ENCODE peak calls at places on chromosomes 5 and 9, in ten cellular contexts. S is CD8-positive, alpha-beta T cell; P is left ventricle myocardium inferior; A is psoas muscle; F is cardiac muscle cell; L is neuronal stem cell; H is heart left ventricle; Q is upper lobe of right lung; K is H1; G is aorta. M is an unnamed sample.

GRCh38 chr5:38602641-38603040 is 46.2 kb upstream of the LIFR start:
- DNase-seq in A (no peak), F (no peak), G (no peak), P (no peak), L (no peak), H (no peak), S (no peak), Q (no peak), K (no peak), M (no peak)

GRCh38 chr5:73448072-73448432 is 525 bp downstream of the FOXD1 start:
- DNase-seq in H (no peak), F (no peak), Q (no peak), K (no peak), A (no peak), S (no peak), L (no peak), G (peak; percentile 78), P (no peak), M (no peak)

GRCh38 chr5:57825026-57825683 is 342.5 kb upstream of the ACTBL2 start:
- DNase-seq in G (no peak), A (no peak), Q (no peak), L (peak; percentile 11), P (no peak), F (no peak), S (no peak), K (no peak), H (no peak), M (no peak)

GRCh38 chr5:124747770-124748686 is 1.6 kb upstream of the ZNF608 start:
- DNase-seq in L (no peak), A (no peak), G (no peak), S (no peak), P (no peak), K (no peak), F (peak; percentile 64), Q (no peak), H (no peak), M (no peak)

GRCh38 chr5:51386916-51387853 is 3.9 kb downstream of the ISL1 start:
- DNase-seq in K (no peak), S (no peak), Q (no peak), A (no peak), L (peak; percentile 23), H (no peak), G (no peak), F (peak; percentile 36), P (no peak), M (no peak)

GRCh38 chr5:36150676-36151433 is 832 bp downstream of the LMBRD2 start:
- DNase-seq in G (no peak), P (no peak), Q (no peak), F (peak; percentile 78), A (peak; percentile 65), K (no peak), L (peak; percentile 21), S (peak; percentile 52), H (peak; percentile 45), M (peak; percentile 59)

GRCh38 chr9:101991926-101992325 is 253.5 kb upstream of the GRIN3A start:
- DNase-seq in K (no peak), S (no peak), P (no peak), H (no peak), L (no peak), G (no peak), A (no peak), F (no peak), Q (no peak), M (no peak)

GRCh38 chr5:118701796-118702195 is 286.6 kb downstream of the DTWD2 start:
- DNase-seq in K (no peak), P (no peak), A (no peak), H (no peak), S (no peak), Q (no peak), L (no peak), F (no peak), G (no peak), M (no peak)

GRCh38 chr5:166581827-166582226 is 1709.6 kb upstream of the WWC1 start:
- DNase-seq in Q (no peak), K (no peak), L (no peak), F (no peak), S (no peak), G (no peak), P (no peak), H (no peak), A (no peak), M (no peak)

GRCh38 chr5:149422429-149423286 is 43.6 kb upstream of the IL17B start:
- DNase-seq in S (no peak), H (peak; percentile 86), Q (no peak), A (peak; percentile 68), F (peak; percentile 95), L (no peak), G (peak; percentile 82), P (peak; percentile 81), K (no peak), M (peak; percentile 61)

GRCh38 chr5:59222687-59223511 is 640.0 kb downstream of the RAB3C start:
- DNase-seq in F (no peak), H (peak; percentile 25), S (no peak), L (no peak), Q (no peak), K (no peak), G (no peak), P (no peak), A (no peak), M (no peak)

GRCh38 chr5:141558150-141558549 is 60.6 kb downstream of the DIAPH1 start:
- DNase-seq in Q (no peak), F (no peak), H (peak; percentile 29), P (no peak), S (no peak), L (no peak), K (no peak), A (no peak), G (no peak), M (no peak)

GRCh38 chr9:100601216-100601615 is 23.3 kb downstream of the CAVIN4 start:
- DNase-seq in H (no peak), G (no peak), K (no peak), L (no peak), F (peak; percentile 76), S (peak; percentile 16), Q (no peak), P (no peak), A (no peak), M (no peak)
- H3K27ac ChIP-seq in H (no peak overlapping the region), G (no peak overlapping the region), K (no peak overlapping the region), L (no peak overlapping the region), F (no peak overlapping the region), S (no peak overlapping the region), Q (no peak overlapping the region), P (no peak overlapping the region), A (no peak overlapping the region), M (no peak overlapping the region)

DNA sequence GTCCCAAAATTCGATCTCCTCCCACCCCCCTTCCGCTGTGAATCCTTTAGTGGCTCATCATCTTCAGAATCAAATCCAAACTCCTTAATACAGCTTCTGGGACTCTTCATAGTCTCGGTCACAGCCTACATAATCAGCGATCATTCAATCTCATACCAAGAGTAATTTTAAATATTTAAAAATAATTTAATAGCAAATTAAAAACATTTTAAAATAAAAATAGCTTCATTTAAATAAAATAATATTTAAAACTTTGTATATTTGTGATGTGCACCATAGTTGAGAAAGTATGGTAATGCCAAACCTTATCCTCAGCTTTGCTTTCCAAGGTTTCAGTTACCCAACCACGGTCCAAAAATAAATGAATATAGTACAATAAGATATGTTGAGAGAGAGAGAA is 70.0 kb upstream of the NR3C1 start:
- DNase-seq in S (no peak), H (no peak), Q (no peak), L (no peak), K (no peak), G (no peak), A (no peak), F (no peak), P (no peak), M (no peak)
- H3K27ac ChIP-seq in S (no peak overlapping the region), H (no peak overlapping the region), Q (no peak overlapping the region), L (no peak overlapping the region), K (no peak overlapping the region), G (no peak overlapping the region), A (no peak overlapping the region), F (no peak overlapping the region), P (no peak overlapping the region), M (no peak overlapping the region)

GRCh38 chr5:134817006-134817405 is 28.8 kb upstream of the C5orf24 start:
- DNase-seq in K (no peak), G (no peak), Q (no peak), F (no peak), S (no peak), H (no peak), A (no peak), L (no peak), P (no peak), M (no peak)

GRCh38 chr5:134818776-134819175 is 27.0 kb upstream of the C5orf24 start:
- DNase-seq in L (no peak), P (no peak), A (no peak), S (no peak), G (no peak), K (no peak), Q (no peak), F (no peak), H (no peak), M (no peak)

GRCh38 chr5:134813827-134814226 is 31.9 kb upstream of the C5orf24 start:
- DNase-seq in A (no peak), L (no peak), P (no peak), F (no peak), H (no peak), Q (no peak), K (no peak), S (no peak), G (no peak), M (no peak)

DNA sequence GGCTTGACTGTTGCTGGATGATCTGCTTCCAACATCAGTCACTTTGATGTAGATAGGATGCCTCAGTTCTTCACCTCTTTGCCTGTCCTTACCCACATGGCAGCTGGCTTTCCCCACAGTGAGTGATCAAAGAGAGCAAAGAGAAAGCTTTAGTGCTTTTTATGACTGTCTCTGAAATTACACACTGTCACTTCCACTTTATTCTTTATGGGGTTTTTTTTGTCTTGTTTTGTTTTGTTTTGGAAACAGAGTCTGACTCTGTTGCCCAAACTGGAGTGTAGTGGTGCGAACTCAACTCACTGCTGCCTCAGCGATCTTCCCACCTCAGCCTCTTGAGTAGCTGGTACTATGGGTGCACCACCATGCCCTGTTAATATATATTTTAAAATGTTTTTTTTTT is 32.4 kb upstream of the C5orf24 start:
- DNase-seq in K (no peak), F (no peak), Q (no peak), L (no peak), P (no peak), G (no peak), H (no peak), S (no peak), A (no peak), M (no peak)
- H3K27ac ChIP-seq in K (no peak overlapping the region), F (no peak overlapping the region), Q (no peak overlapping the region), L (no peak overlapping the region), P (no peak overlapping the region), G (no peak overlapping the region), H (no peak overlapping the region), S (no peak overlapping the region), A (no peak overlapping the region), M (no peak overlapping the region)

DNA sequence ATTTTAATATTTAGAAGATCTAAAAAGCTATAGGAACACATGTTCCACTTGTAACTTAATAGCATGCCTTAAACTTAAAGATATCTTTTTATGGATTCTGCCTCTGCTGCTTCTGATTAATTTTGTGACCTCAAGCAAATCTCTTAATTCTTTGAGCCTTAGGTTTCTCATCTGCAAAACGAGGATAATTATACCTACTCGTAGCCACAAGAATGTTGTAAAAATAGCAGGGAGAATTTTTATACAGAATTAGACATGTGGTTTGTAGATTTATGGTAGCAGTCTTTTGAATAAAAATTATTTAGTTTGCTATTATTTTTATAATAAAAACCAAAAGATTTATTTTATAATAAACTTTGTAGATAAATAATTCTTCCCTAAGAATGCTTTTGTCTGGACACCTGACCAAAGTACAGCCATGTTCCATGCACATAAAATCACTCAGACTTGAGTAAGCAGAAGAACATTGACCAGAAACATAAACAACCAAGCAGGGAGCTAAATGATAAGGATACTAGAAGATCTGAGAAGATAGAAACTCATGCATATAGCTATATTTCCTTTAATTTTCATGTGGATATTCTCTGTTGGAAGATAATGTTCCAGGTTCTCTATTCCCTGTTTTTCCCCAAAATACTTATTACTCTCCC is 18.5 kb downstream of the C9orf85 start:
- DNase-seq in F (no peak), K (no peak), P (no peak), S (no peak), L (no peak), A (no peak), G (no peak), H (no peak), Q (no peak), M (no peak)
- H3K27ac ChIP-seq in F (no peak overlapping the region), K (no peak overlapping the region), P (no peak overlapping the region), S (no peak overlapping the region), L (no peak overlapping the region), A (no peak overlapping the region), G (no peak overlapping the region), H (no peak overlapping the region), Q (no peak overlapping the region), M (no peak overlapping the region)

M was measured in lower lobe of right lung.